ENCODE peak calls at places on chromosomes 6 and 20, in seven cellular contexts. S is GM23338, I is GDM1, T is GM10248, J is HS-5, C is amniotic stem cell, B is right atrium auricular region. N is an unnamed sample.

GRCh38 chr20:43984587-43984986 is 69.9 kb downstream of the TOX2 start:
- DNase-seq in J (no peak), T (no peak), B (no peak), S (no peak), C (no peak), I (no peak), N (no peak)

GRCh38 chr6:16163535-16164300 is 34.8 kb downstream of the MYLIP start:
- DNase-seq in T (no peak), S (no peak), C (no peak), J (peak; percentile 30), I (no peak), B (no peak), N (no peak)

GRCh38 chr6:19024737-19025136 is 637.6 kb downstream of the RNF144B start:
- DNase-seq in J (no peak), C (peak; percentile 2), B (no peak), T (no peak), S (peak; percentile 88), I (no peak), N (no peak)

GRCh38 chr20:25500880-25501351 is 84.4 kb downstream of the NINL start:
- DNase-seq in I (no peak), J (no peak), C (no peak), T (no peak), S (no peak), B (no peak), N (no peak)

GRCh38 chr6:12522347-12522746 is 194.2 kb upstream of the PHACTR1 start:
- DNase-seq in S (no peak), T (no peak), J (no peak), I (no peak), C (no peak), B (no peak), N (no peak)

GRCh38 chr6:14983599-14984296 is 262.1 kb upstream of the JARID2 start:
- DNase-seq in T (no peak), I (no peak), C (no peak), S (no peak), J (no peak), B (no peak), N (no peak)

GRCh38 chr20:2840967-2841531 is 504 bp downstream of the VPS16 start:
- DNase-seq in B (peak; percentile 80), S (peak; percentile 65), J (peak; percentile 49), I (no peak), C (peak; percentile 15), T (peak; percentile 67), N (peak; percentile 84)

GRCh38 chr6:157187182-157188093 is 135.9 kb downstream of the TMEM242 start:
- DNase-seq in T (no peak), B (no peak), I (no peak), C (no peak), S (no peak), J (no peak), N (no peak)

GRCh38 chr6:89768324-89768723 is 51.3 kb downstream of the MDN1 start:
- DNase-seq in S (no peak), I (no peak), C (no peak), T (no peak), J (no peak), B (no peak), N (no peak)

GRCh38 chr6:99246602-99247001 is 102.9 kb downstream of the FAXC start:
- DNase-seq in C (no peak), S (no peak), T (no peak), B (no peak), J (no peak), I (no peak), N (no peak)

GRCh38 chr6:154598403-154598802 is 87.9 kb upstream of the CNKSR3 start:
- DNase-seq in I (no peak), S (peak; percentile 35), J (no peak), T (no peak), B (no peak), C (no peak), N (no peak)

GRCh38 chr6:37940074-37940847 is 120.7 kb downstream of the ZFAND3 start:
- DNase-seq in C (no peak), T (no peak), S (no peak), I (peak; percentile 20), J (no peak), B (no peak), N (no peak)

GRCh38 chr6:163579111-163579879 is 164.8 kb downstream of the QKI start:
- DNase-seq in J (no peak), C (no peak), B (no peak), T (no peak), I (no peak), S (peak; percentile 51), N (no peak)

GRCh38 chr20:30487947-30488926 is 769.2 kb upstream of the DEFB115 start:
- DNase-seq in B (no peak), J (no peak), I (no peak), C (no peak), S (peak; percentile 43), T (no peak), N (no peak)

GRCh38 chr6:69343856-69344255 is 453.0 kb downstream of the LMBRD1 start:
- DNase-seq in S (peak; percentile 8), T (no peak), J (no peak), C (no peak), I (no peak), B (no peak), N (no peak)

N was measured in Right ventricle myocardium superior.